ENCODE peak calls at places on chromosome 22, in nine cellular contexts. J, O, G, E, V, F, Y, T and I are unnamed samples.

GRCh38 chr22:46052331-46052771 is 75.4 kb upstream of the WNT7B start:
- DNase-seq in V (no peak), E (no peak), F (no peak), O (no peak), Y (no peak), T (no peak), J (no peak), G (no peak), I (no peak)

GRCh38 chr22:42068351-42068730 is 2.3 kb downstream of the NAGA start:
- DNase-seq in F (no peak), E (no peak), O (no peak), Y (no peak), G (no peak), J (no peak), T (no peak), V (no peak), I (no peak)

GRCh38 chr22:30782613-30783012 is 87.9 kb downstream of the OSBP2 start:
- DNase-seq in O (no peak), V (no peak), Y (no peak), E (no peak), T (no peak), G (no peak), F (peak), J (no peak), I (no peak)

GRCh38 chr22:37121887-37122591 is 12.5 kb upstream of the TMPRSS6 start:
- DNase-seq in O (no peak), G (no peak), T (no peak), Y (peak), V (no peak), J (no peak), E (no peak), F (peak), I (peak)

GRCh38 chr22:22485524-22485923 is 23.0 kb downstream of the ZNF280B start:
- DNase-seq in J (no peak), G (no peak), E (no peak), Y (no peak), T (no peak), V (no peak), F (no peak), O (no peak), I (no peak)

GRCh38 chr22:33898121-33898520 is 22.2 kb downstream of the LARGE1 start:
- DNase-seq in G (no peak), O (no peak), F (no peak), T (no peak), E (no peak), Y (no peak), J (no peak), V (no peak), I (no peak)

GRCh38 chr22:20392983-20393704 is 807 bp upstream of the ZNF74 start:
- DNase-seq in F (no peak), E (no peak), J (no peak), G (peak), O (no peak), V (no peak), T (no peak), Y (no peak), I (no peak)

GRCh38 chr22:40509401-40510134 is 127.0 kb downstream of the MRTFA start:
- DNase-seq in G (no peak), F (peak), O (no peak), J (peak), T (peak), Y (no peak), V (no peak), E (peak), I (peak)

GRCh38 chr22:24060375-24060788 is 49.3 kb downstream of the CABIN1 start:
- DNase-seq in O (peak), Y (no peak), G (no peak), F (peak), E (no peak), J (peak), T (peak), V (peak), I (peak)

GRCh38 chr22:31350410-31350863 is 4.3 kb upstream of the PATZ1 start:
- DNase-seq in O (no peak), F (no peak), J (no peak), V (no peak), G (no peak), Y (peak), T (no peak), E (no peak), I (peak)

GRCh38 chr22:42764895-42765363 is 44.3 kb upstream of the A4GALT start:
- DNase-seq in F (no peak), V (no peak), O (no peak), Y (no peak), T (no peak), G (no peak), E (no peak), J (no peak), I (no peak)

GRCh38 chr22:27801197-27801615 is 350 bp downstream of the MN1 start:
- DNase-seq in G (peak), T (no peak), Y (peak), F (peak), E (peak), O (no peak), J (no peak), V (no peak), I (peak)

GRCh38 chr22:40679964-40680818 is 907 bp downstream of the MCHR1 start:
- DNase-seq in T (no peak), G (no peak), J (no peak), V (no peak), E (no peak), O (no peak), F (peak), Y (no peak), I (peak)

GRCh38 chr22:41023299-41023623 is 69.1 kb upstream of the EP300 start:
- DNase-seq in G (no peak), F (no peak), O (no peak), V (no peak), T (no peak), E (no peak), Y (no peak), J (no peak), I (no peak)

GRCh38 chr22:45511847-45512261 is 9.2 kb downstream of the FBLN1 start:
- DNase-seq in Y (no peak), O (peak), V (peak), E (peak), T (peak), J (peak), F (peak), G (peak), I (peak)

GRCh38 chr22:27686534-27686933 is 115.0 kb downstream of the MN1 start:
- DNase-seq in J (no peak), O (no peak), Y (no peak), T (peak), E (peak), V (peak), G (peak), F (peak), I (peak)

GRCh38 chr22:40324468-40325305 is 21.6 kb upstream of the ADSL start:
- DNase-seq in O (no peak), F (no peak), E (no peak), T (no peak), V (no peak), Y (no peak), J (no peak), G (no peak), I (no peak)

GRCh38 chr22:48098243-48098935 is 1335.9 kb downstream of the TBC1D22A start:
- DNase-seq in F (no peak), T (no peak), Y (no peak), V (no peak), O (no peak), J (no peak), G (no peak), E (no peak), I (no peak)

GRCh38 chr22:41471606-41472005 is 2.7 kb downstream of the ACO2 start:
- DNase-seq in E (no peak), G (no peak), F (no peak), T (no peak), Y (no peak), O (no peak), J (no peak), V (no peak), I (no peak)

GRCh38 chr22:42613869-42614268 is 814 bp downstream of the POLDIP3 start:
- DNase-seq in J (no peak), F (peak), V (no peak), T (no peak), G (no peak), E (no peak), Y (no peak), O (no peak), I (no peak)

GRCh38 chr22:24433868-24434471 is 6.6 kb downstream of the ADORA2A start:
- DNase-seq in G (no peak), T (no peak), V (no peak), E (no peak), O (no peak), Y (peak), F (peak), J (no peak), I (peak)

GRCh38 chr22:32177221-32177765 is 18.2 kb upstream of the C22orf42 start:
- DNase-seq in F (peak), O (no peak), Y (no peak), V (peak), T (no peak), J (no peak), G (no peak), E (no peak), I (peak)

GRCh38 chr22:23146842-23147205 is 1.5 kb downstream of the RAB36 start:
- DNase-seq in E (no peak), T (no peak), F (no peak), G (no peak), Y (no peak), V (no peak), J (no peak), O (no peak), I (peak)

GRCh38 chr22:40156001-40156516 is 21.7 kb upstream of the TNRC6B start:
- DNase-seq in V (no peak), E (peak), F (peak), J (no peak), G (no peak), T (no peak), Y (no peak), O (no peak), I (peak)

GRCh38 chr22:36239150-36239400 is 252 bp downstream of the APOL2 start:
- DNase-seq in T (no peak), J (no peak), O (no peak), V (no peak), Y (peak), F (no peak), E (peak), G (no peak), I (no peak)

GRCh38 chr22:39900306-39901227 is at the start of gene GRAP2:
- DNase-seq in Y (no peak), F (no peak), E (no peak), G (no peak), T (no peak), O (no peak), V (no peak), J (no peak), I (no peak)

GRCh38 chr22:22599248-22599647 is 40.2 kb upstream of the PRAME start:
- DNase-seq in T (no peak), F (no peak), J (no peak), O (no peak), G (no peak), Y (no peak), V (no peak), E (no peak), I (no peak)

GRCh38 chr22:38842512-38843200 is 1.2 kb downstream of the NPTXR start:
- DNase-seq in J (no peak), F (no peak), E (no peak), T (no peak), O (no peak), Y (no peak), V (no peak), G (no peak), I (no peak)

GRCh38 chr22:38843201-38843715 is 570 bp downstream of the NPTXR start:
- DNase-seq in Y (peak), G (peak), O (no peak), T (no peak), E (peak), F (peak), J (no peak), V (no peak), I (peak)

GRCh38 chr22:38845368-38845740 is 1.5 kb upstream of the NPTXR start:
- DNase-seq in J (no peak), F (no peak), T (no peak), O (no peak), V (no peak), Y (no peak), G (no peak), E (no peak), I (no peak)

GRCh38 chr22:38844661-38845367 is 986 bp upstream of the NPTXR start:
- DNase-seq in V (no peak), J (no peak), F (no peak), G (no peak), Y (no peak), T (no peak), E (no peak), O (no peak), I (no peak)

GRCh38 chr22:38843716-38844660 is at the start of gene NPTXR:
- DNase-seq in V (no peak), F (peak), Y (peak), T (no peak), O (no peak), J (no peak), E (peak), G (peak), I (peak)
- H3K4me3 ChIP-seq in V (peak), F (no peak), Y (peak), T (peak), O (no peak), J (peak), E (peak), G (peak), I (peak)

GRCh38 chr22:44003776-44004460 is 20.2 kb upstream of the PARVB start:
- DNase-seq in T (no peak), J (no peak), E (no peak), V (no peak), F (no peak), O (no peak), G (no peak), Y (no peak), I (no peak)
- TF ChIP-seq CTCF in T (no peak), J (peak), E (no peak), V (peak), F (no peak), O (no peak), G (peak), Y (no peak), I (peak)

GRCh38 chr22:38503021-38503420 is 3.1 kb downstream of the DDX17 start:
- DNase-seq in V (no peak), E (no peak), T (no peak), O (no peak), J (no peak), F (no peak), G (no peak), Y (no peak), I (no peak)
- H3K4me3 ChIP-seq in V (peak), E (peak), T (peak), O (peak), J (peak), F (peak), G (peak), Y (no peak), I (peak)

GRCh38 chr22:49320714-49321476 is 506.8 kb downstream of the BRD1 start:
- DNase-seq in G (no peak), O (no peak), T (no peak), J (no peak), Y (no peak), E (no peak), V (peak), F (no peak), I (no peak)
- TF ChIP-seq CTCF in G (no peak), O (no peak), T (no peak), J (no peak), Y (no peak), E (no peak), V (no peak), F (no peak), I (no peak)